ENCODE peak calls at places on chromosomes 5 and 9, in four cellular contexts. One of them, this sample, is unnamed.

GRCh38 chr5:143019614-143020515 is 249.7 kb downstream of the ARHGAP26 start:
- DNase-seq in A549: no peak
- DNase-seq in K562: no peak
- DNase-seq in HepG2: no peak
- DNase-seq in this sample: no peak

GRCh38 chr9:136310273-136311030 is 6.6 kb upstream of the CCDC187 start:
- DNase-seq in A549: no peak
- DNase-seq in HepG2: no peak
- DNase-seq in K562: no peak
- DNase-seq in this sample: no peak

GRCh38 chr9:70587143-70587710 is 172.8 kb upstream of the KLF9 start:
- DNase-seq in HepG2: no peak
- DNase-seq in K562: no peak
- DNase-seq in A549: no peak
- DNase-seq in this sample: no peak

GRCh38 chr5:31047007-31047406 is 146.5 kb upstream of the CDH6 start:
- DNase-seq in A549: no peak
- DNase-seq in K562: no peak
- DNase-seq in HepG2: no peak
- DNase-seq in this sample: no peak

GRCh38 chr9:87685431-87685830 is 40.5 kb upstream of the CTSL start:
- DNase-seq in K562: no peak
- DNase-seq in HepG2: no peak
- DNase-seq in A549: no peak
- DNase-seq in this sample: no peak

GRCh38 chr9:123686131-123686848 is 243.6 kb downstream of the DENND1A start:
- DNase-seq in A549: no peak
- DNase-seq in HepG2: no peak
- DNase-seq in K562: no peak
- DNase-seq in this sample: no peak

GRCh38 chr5:64873441-64873840 is 104.7 kb downstream of the CWC27 start:
- DNase-seq in HepG2: no peak
- DNase-seq in A549: no peak
- DNase-seq in K562: no peak
- DNase-seq in this sample: no peak

GRCh38 chr9:128412120-128412790 is 8.4 kb upstream of the CERCAM start:
- DNase-seq in K562: peak
- DNase-seq in HepG2: peak
- DNase-seq in A549: peak
- DNase-seq in this sample: peak

GRCh38 chr5:92944903-92945629 is 636.0 kb downstream of the NR2F1-AS1 start:
- DNase-seq in HepG2: peak
- DNase-seq in A549: peak
- DNase-seq in K562: no peak
- DNase-seq in this sample: no peak

DNA sequence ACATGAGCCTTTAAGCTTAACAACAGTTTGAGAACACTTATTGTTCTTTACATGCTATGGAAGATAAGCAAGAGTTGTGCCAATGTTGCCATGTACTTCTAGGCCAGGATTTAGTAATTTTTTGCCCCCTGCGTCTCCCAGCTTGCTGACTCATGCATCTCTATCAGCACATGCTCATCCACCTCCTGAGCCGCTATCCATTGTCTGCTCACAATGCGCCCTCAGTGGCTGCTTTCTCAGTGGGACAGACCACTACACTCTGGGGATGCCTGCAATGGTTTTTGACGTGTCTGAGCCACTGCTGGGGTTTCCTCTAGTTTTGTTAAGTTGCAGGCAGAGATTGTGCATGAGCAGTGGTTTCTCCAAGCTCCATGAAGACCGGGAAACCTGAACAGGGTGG is 50.9 kb upstream of the PHF2 start:
- DNase-seq in K562: no peak
- DNase-seq in A549: no peak
- DNase-seq in HepG2: no peak
- DNase-seq in this sample: no peak
- TF ChIP-seq PHF8 in K562: no peak
- TF ChIP-seq PHF8 in A549: no peak
- TF ChIP-seq PHF8 in HepG2: no peak
- TF ChIP-seq PHF8 in this sample: no peak

DNA sequence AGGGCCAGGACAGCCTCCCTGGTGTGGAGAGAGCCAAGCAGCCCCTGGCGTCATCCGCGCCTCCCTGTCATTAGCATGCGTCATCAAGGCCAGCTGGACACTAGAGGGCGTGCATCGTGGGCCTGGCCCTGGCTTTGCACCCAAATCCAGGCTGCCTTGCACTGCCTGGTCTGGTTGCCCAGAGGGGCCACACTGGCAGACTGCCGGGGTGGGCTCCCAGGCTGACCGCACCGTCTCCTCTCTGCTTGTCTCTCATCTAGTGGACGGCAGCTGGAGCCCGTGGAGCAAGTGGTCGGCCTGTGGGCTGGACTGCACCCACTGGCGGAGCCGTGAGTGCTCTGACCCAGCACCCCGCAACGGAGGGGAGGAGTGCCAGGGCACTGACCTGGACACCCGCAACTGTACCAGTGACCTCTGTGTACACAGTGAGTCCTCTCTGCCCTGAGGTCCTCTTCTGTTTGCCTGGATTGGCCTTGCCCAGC is 29.0 kb downstream of the HK3 start:
- DNase-seq in A549: peak
- DNase-seq in K562: peak
- DNase-seq in HepG2: peak
- DNase-seq in this sample: peak
- TF ChIP-seq PHF8 in A549: no peak
- TF ChIP-seq PHF8 in K562: no peak
- TF ChIP-seq PHF8 in HepG2: no peak
- TF ChIP-seq PHF8 in this sample: no peak

GRCh38 chr9:36930941-36931340 is 103.1 kb downstream of the PAX5 start:
- DNase-seq in A549: no peak
- DNase-seq in HepG2: no peak
- DNase-seq in K562: no peak
- DNase-seq in this sample: no peak

GRCh38 chr9:36929350-36929675 is 104.8 kb downstream of the PAX5 start:
- DNase-seq in A549: no peak
- DNase-seq in HepG2: no peak
- DNase-seq in K562: no peak
- DNase-seq in this sample: no peak

GRCh38 chr9:36932198-36932597 is 101.9 kb downstream of the PAX5 start:
- DNase-seq in A549: no peak
- DNase-seq in HepG2: no peak
- DNase-seq in K562: no peak
- DNase-seq in this sample: no peak

GRCh38 chr9:36928210-36928609 is 105.9 kb downstream of the PAX5 start:
- DNase-seq in HepG2: no peak
- DNase-seq in K562: no peak
- DNase-seq in A549: no peak
- DNase-seq in this sample: no peak

GRCh38 chr9:36928670-36929349 is 105.3 kb downstream of the PAX5 start:
- DNase-seq in HepG2: no peak
- DNase-seq in K562: no peak
- DNase-seq in A549: peak
- DNase-seq in this sample: no peak
- TF ChIP-seq PHF8 in HepG2: no peak
- TF ChIP-seq PHF8 in K562: no peak
- TF ChIP-seq PHF8 in A549: no peak
- TF ChIP-seq PHF8 in this sample: no peak

DNA sequence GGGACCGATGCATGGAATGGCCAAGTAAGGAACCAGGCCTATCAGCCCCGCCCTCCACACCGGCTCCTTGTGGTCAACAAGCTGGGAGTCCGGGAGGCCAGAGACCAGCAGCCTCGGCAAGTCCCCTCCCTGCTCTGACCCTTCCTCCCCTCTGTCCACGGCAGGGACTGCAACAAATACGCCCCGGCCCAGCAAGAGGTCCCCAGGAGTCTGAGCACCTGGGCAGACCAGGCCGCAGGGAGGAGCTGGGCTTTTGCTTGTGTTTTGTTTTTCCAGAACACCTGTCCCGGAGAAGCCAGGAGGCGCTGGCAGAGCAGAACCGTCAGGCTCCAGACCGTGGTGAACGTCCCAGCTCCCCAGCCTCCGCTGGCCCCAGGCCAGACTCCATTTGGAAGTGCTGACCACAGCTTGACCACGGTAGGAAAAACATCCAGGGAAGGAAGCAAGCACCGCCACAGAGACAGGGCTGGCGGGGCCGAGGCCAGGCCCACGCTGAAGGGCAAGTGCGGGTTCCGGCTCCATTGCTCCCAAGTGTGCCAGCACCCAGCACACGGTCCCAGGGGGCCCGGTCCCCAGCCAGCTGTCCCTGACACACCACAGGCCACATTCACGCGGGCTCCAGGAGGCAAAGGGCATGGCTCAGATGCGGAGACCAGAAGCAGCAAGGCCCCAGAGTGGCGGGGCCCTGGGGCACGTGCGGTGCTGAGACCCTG is 56.6 kb downstream of the VAV2 start:
- DNase-seq in K562: no peak
- DNase-seq in HepG2: no peak
- DNase-seq in A549: no peak
- DNase-seq in this sample: no peak
- TF ChIP-seq PHF8 in K562: no peak
- TF ChIP-seq PHF8 in HepG2: no peak
- TF ChIP-seq PHF8 in A549: no peak
- TF ChIP-seq PHF8 in this sample: no peak

DNA sequence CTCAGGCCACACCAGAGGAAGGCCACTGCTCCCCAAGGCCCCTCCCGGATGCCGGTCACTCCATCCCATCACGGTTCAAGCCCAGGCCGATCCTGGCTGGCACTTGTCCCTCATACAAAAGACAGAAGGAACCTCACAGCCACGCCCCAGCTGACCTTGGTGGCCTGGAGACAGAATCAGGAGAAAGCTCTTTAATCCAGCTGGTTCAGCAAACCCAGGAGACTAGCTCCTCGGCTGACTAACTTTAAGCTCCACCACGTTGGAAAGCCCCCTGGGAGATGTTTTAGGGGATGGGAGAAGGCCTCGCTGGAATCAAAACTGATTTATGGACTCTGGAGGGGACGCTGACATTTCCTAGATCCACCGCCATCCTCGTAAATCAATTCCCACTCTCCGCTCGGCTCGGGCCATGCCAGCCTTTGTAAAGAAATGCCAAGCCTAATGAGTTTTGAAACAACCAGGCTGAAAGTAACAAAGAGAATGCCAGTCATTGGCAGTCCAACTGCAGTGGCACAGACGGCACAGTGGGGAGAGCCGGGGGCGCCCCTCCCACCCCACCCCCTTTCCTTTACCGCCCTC is 84.7 kb downstream of the VAV2 start:
- DNase-seq in HepG2: no peak
- DNase-seq in A549: no peak
- DNase-seq in K562: no peak
- DNase-seq in this sample: no peak
- TF ChIP-seq PHF8 in HepG2: no peak
- TF ChIP-seq PHF8 in A549: no peak
- TF ChIP-seq PHF8 in K562: no peak
- TF ChIP-seq PHF8 in this sample: no peak

DNA sequence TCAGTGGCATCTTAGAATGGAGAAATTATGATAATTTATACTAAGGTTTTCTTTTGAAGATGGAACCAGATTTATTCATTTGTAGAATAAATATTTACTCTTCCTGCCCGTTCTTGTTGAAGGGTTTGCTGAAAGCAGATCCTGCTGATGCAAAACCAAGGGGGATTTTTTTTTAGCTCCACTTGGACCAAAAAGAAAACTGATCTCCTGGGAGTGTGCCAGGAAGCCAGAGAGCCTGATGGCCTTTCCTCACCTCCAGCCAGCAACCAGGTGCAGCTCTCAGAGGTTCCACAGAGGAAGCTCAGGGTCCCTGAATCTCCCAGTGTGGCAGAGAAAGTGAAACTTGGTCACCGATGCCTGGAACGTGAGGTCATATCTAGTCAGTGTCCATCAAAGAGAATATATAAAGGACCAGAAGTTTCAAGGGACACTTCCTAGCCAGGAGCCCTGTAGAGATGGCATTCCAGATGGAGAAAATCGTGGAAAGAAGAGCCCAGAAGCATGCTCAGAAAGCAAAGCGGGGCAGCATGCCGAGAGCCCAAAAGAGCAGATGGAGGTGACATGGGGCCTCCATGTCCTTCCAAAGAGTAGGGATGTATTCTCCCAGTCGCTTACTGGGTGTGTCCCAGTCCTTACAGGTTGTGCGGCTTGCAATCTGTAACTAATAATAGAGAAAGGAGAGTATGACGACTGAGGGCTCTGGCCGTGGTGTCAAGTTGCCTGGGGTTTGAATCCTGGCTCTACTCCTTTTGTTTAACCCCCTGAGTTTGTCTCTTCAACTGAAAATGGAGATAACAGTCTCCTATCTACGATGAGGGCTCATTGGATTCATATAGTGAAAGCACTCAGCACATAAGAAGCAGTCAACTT is 12.2 kb downstream of the AFAP1L1 start:
- DNase-seq in A549: no peak
- DNase-seq in K562: no peak
- DNase-seq in HepG2: no peak
- DNase-seq in this sample: no peak
- TF ChIP-seq PHF8 in A549: no peak
- TF ChIP-seq PHF8 in K562: no peak
- TF ChIP-seq PHF8 in HepG2: no peak
- TF ChIP-seq PHF8 in this sample: no peak

GRCh38 chr5:122415481-122416120 is 103.6 kb downstream of the SNCAIP start:
- DNase-seq in HepG2: peak
- DNase-seq in K562: peak
- DNase-seq in A549: peak
- DNase-seq in this sample: peak
- TF ChIP-seq PHF8 in HepG2: no peak
- TF ChIP-seq PHF8 in K562: no peak
- TF ChIP-seq PHF8 in A549: no peak
- TF ChIP-seq PHF8 in this sample: no peak

DNA sequence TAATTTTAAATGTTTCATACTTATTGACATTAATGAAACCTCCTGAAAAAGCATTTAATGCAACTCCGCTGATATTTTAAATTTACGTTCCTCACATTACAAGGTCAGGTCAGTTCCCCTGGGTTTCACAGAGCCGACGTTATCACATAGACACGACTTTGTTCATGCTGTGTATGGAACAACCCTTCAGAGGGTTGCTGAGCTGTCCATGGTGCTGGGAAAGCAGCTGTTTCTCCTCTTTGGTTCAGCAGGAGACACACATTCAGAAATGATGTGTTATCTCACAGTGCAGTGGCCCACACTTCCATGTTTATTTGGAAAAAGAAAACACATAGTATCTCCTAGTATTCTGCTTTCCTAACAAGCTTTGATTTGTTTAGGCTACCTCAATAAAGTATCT is 53.5 kb downstream of the PPP2R2B start:
- DNase-seq in A549: peak
- DNase-seq in K562: no peak
- DNase-seq in HepG2: peak
- DNase-seq in this sample: peak
- TF ChIP-seq PHF8 in A549: no peak
- TF ChIP-seq PHF8 in K562: no peak
- TF ChIP-seq PHF8 in HepG2: no peak
- TF ChIP-seq PHF8 in this sample: no peak

This sample was measured in H1.